ENCODE peak calls at places on chromosome 5, in five cellular contexts. Z, J, X, T and R are unnamed samples.

GRCh38 chr5:24823625-24824024 is 178.8 kb upstream of the CDH10 start:
- DNase-seq in Z (no peak), J (no peak), X (no peak), T (no peak), R (no peak)

GRCh38 chr5:180155331-180155881 is 53.6 kb downstream of the RASGEF1C start:
- DNase-seq in Z (peak), J (no peak), X (no peak), T (no peak), R (no peak)

GRCh38 chr5:77360381-77360780 is 131.7 kb downstream of the WDR41 start:
- DNase-seq in Z (peak), J (no peak), X (no peak), T (no peak), R (no peak)

GRCh38 chr5:113250341-113250953 is 184.3 kb downstream of the TSSK1B start:
- DNase-seq in Z (no peak), J (no peak), X (no peak), T (no peak), R (no peak)

GRCh38 chr5:142611154-142611553 is 74.7 kb downstream of the FGF1 start:
- DNase-seq in Z (peak), J (no peak), X (peak), T (peak), R (peak)

GRCh38 chr5:118857700-118858099 is 130.6 kb downstream of the DTWD2 start:
- DNase-seq in Z (no peak), J (no peak), X (no peak), T (no peak), R (no peak)

GRCh38 chr5:33558489-33558888 is 117.7 kb downstream of the TARS1 start:
- DNase-seq in Z (no peak), J (no peak), X (no peak), T (no peak), R (no peak)

GRCh38 chr5:10573487-10574145 is 9.7 kb downstream of the ANKRD33B start:
- DNase-seq in Z (no peak), J (no peak), X (no peak), T (no peak), R (no peak)

GRCh38 chr5:120734033-120734432 is 269.9 kb downstream of the PRR16 start:
- DNase-seq in Z (peak), J (no peak), X (no peak), T (no peak), R (no peak)

GRCh38 chr5:152359169-152359568 is 45.9 kb downstream of the NMUR2 start:
- DNase-seq in Z (no peak), J (no peak), X (no peak), T (no peak), R (no peak)